ENCODE peak calls at places on chromosome 7, in ten cellular contexts. U is left ventricle myocardium inferior; Q is tibial nerve; E is RWPE1; I is endothelial cell of umbilical vein; K is Peyer's patch; V is neuronal stem cell; Y is astrocyte; J is caudate nucleus; X is CD8-positive, alpha-beta memory T cell. C is an unnamed sample.

GRCh38 chr7:147803625-147804024 is 786.9 kb upstream of the C7orf33 start:
- DNase-seq in Y (no peak), Q (no peak), E (no peak), V (peak; percentile 23), J (no peak), K (no peak), I (no peak), X (no peak), U (no peak), C (no peak)

GRCh38 chr7:84394219-84394618 is 199.6 kb upstream of the SEMA3A start:
- DNase-seq in Y (peak; percentile 6), J (no peak), U (no peak), K (no peak), V (no peak), I (no peak), X (no peak), Q (no peak), E (peak; percentile 17), C (no peak)

GRCh38 chr7:22087861-22088260 is 142.2 kb upstream of the CDCA7L start:
- DNase-seq in X (no peak), U (no peak), Q (no peak), E (no peak), V (no peak), Y (no peak), K (no peak), I (no peak), J (no peak), C (no peak)

GRCh38 chr7:78953090-78953489 is 500.4 kb downstream of the MAGI2 start:
- DNase-seq in Q (no peak), V (no peak), X (no peak), U (no peak), J (no peak), I (no peak), K (no peak), Y (no peak), E (no peak), C (no peak)

GRCh38 chr7:129170373-129171021 is 17.9 kb upstream of the SMO start:
- DNase-seq in V (no peak), Y (no peak), E (no peak), U (no peak), K (no peak), I (no peak), X (no peak), J (no peak), Q (no peak), C (no peak)

GRCh38 chr7:148825338-148825737 is 58.8 kb downstream of the EZH2 start:
- DNase-seq in I (peak; percentile 21), Q (no peak), X (no peak), J (no peak), Y (no peak), V (no peak), U (no peak), E (no peak), K (no peak), C (no peak)

GRCh38 chr7:94335586-94335985 is 59.1 kb upstream of the COL1A2 start:
- DNase-seq in I (no peak), U (no peak), Q (no peak), E (peak; percentile 72), Y (peak; percentile 59), J (no peak), X (no peak), V (no peak), K (no peak), C (no peak)

GRCh38 chr7:130151591-130152269 is 53.5 kb downstream of the TMEM209 start:
- DNase-seq in I (no peak), K (no peak), V (no peak), X (peak; percentile 48), U (no peak), E (no peak), Q (no peak), Y (peak; percentile 47), J (no peak), C (no peak)

GRCh38 chr7:9937944-9938631 is 1035.6 kb upstream of the PHF14 start:
- DNase-seq in E (no peak), J (no peak), X (no peak), V (no peak), Y (peak; percentile 87), U (no peak), K (no peak), I (peak; percentile 3), Q (no peak), C (no peak)

DNA sequence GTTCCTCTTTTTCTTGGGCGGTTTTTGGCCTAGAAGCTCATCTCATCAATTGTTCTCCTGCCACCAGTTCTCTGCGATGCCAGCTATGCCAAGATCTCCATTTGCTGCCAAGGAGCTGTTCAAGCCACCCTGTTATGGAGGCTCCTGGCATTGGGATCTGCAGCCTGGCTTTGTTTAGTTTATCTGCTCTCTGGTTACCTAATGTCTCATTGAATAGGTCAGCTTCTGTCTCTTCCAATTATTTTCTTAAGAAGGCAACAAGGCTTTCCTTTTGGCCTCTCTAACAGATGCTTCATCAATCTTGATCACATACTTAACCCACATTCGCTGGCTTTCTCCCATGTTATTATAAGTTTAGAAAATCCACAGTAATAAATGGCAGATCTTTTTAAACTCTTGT is 20.6 kb upstream of the SDK1 start:
- DNase-seq in Y (peak; percentile 70), U (no peak), Q (no peak), I (no peak), X (no peak), K (no peak), E (no peak), J (no peak), V (no peak), C (no peak)
- H3K27ac ChIP-seq in Y (no peak overlapping the region), U (no peak overlapping the region), Q (no peak overlapping the region), I (no peak overlapping the region), X (no peak overlapping the region), K (no peak overlapping the region), E (no peak overlapping the region), J (no peak overlapping the region), V (no peak overlapping the region), C (no peak overlapping the region)

GRCh38 chr7:71613316-71613715 is 481.4 kb downstream of the GALNT17 start:
- DNase-seq in Y (peak; percentile 41), X (no peak), U (no peak), K (no peak), E (no peak), J (no peak), Q (no peak), I (no peak), V (peak; percentile 64), C (no peak)

GRCh38 chr7:71616217-71616616 is 484.3 kb downstream of the GALNT17 start:
- DNase-seq in Q (no peak), I (no peak), K (no peak), Y (no peak), V (no peak), U (no peak), J (no peak), X (no peak), E (no peak), C (no peak)

GRCh38 chr7:71612011-71612410 is 480.1 kb downstream of the GALNT17 start:
- DNase-seq in K (no peak), V (no peak), E (no peak), X (no peak), U (no peak), I (no peak), J (no peak), Q (no peak), Y (no peak), C (no peak)

GRCh38 chr7:71612892-71613291 is 480.9 kb downstream of the GALNT17 start:
- DNase-seq in V (no peak), X (no peak), U (peak; percentile 18), J (no peak), Q (peak; percentile 36), E (no peak), K (no peak), I (no peak), Y (no peak), C (no peak)

DNA sequence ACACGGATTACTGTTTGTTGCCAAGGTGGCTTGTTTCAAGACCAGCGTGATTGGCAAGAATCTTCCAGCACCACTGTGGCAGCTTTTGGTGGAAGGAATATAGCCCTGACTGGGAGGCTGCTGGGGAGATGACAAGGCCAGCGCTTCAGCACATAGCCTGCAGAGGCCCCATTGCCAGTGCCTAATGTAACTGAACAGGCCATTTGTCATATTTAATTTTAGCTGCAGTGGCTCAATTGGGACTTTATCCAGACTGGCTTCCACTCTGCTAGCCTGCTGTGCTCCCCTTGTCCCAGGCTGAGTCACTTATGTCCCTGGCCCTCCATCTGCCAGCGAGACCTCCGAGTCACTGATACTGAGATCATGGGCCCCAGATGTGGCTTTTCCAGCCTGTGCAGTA is 483.1 kb downstream of the GALNT17 start:
- DNase-seq in V (no peak), E (no peak), I (no peak), U (peak; percentile 26), Q (no peak), K (no peak), X (no peak), Y (no peak), J (no peak), C (no peak)
- H3K27ac ChIP-seq in V (no peak overlapping the region), E (no peak overlapping the region), I (no peak overlapping the region), U (peak overlapping the region; percentile 84), Q (no peak overlapping the region), K (no peak overlapping the region), X (no peak overlapping the region), Y (no peak overlapping the region), J (no peak overlapping the region), C (no peak overlapping the region)

DNA sequence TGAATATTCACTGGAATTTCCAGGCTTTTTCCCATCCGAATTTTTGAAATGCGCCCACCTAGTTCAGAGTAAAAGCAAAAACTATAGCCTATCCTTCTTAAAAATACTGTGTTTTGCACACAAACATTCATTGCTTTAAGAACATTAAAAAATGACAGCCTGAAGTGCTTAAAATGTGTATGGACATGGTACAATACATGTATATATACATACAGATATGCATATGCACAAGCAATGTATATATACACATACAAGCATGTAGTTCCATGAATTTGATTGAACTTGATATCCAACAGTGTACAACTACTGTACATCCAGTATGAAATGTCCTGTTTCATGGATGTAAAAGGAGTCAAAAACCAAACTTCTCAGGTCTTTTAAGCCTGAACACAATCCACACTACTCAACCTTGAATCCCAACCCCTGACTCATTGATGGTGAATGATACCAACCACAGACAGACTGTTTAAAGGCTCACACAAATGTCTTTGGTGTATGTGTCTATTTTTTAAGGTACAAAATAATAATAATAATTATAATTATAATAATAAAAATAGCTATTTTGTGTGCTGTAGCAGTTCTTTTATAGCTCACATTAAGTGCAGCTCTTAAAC is 14.8 kb downstream of the INHBA start:
- DNase-seq in J (no peak), X (no peak), Y (no peak), V (no peak), Q (no peak), U (no peak), E (no peak), I (no peak), K (no peak), C (no peak)
- H3K27ac ChIP-seq in J (no peak overlapping the region), X (no peak overlapping the region), Y (peak overlapping the region; percentile 29), V (no peak overlapping the region), Q (no peak overlapping the region), U (no peak overlapping the region), E (no peak overlapping the region), I (no peak overlapping the region), K (no peak overlapping the region), C (no peak overlapping the region)

DNA sequence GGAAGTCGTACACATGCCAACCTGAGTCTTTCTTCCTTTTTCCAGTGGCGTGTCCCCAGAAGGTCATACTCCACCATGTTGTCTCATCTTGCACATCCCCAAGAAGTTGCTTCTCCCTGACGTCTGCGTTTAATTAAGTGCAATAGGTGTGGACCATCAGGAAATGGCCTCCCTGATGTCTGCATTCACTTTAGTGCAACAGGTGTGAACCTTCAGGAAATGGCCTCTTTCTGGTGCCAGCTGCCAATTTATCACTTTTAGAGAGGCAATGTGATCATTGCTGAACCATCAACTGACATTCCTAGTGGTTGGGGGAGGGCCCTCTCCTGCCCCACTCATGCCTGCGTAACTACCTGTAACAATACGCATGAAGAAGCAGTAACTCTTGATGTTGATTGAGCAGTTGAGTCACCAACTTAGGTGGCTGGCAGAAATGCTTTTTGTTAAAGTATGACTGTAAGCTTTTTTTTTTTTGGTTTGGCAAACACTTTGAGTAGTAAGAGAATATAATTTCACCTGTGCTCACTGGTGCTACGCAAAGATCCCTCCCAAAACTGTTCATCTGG is 25.8 kb downstream of the SCIN start:
- DNase-seq in X (no peak), K (no peak), J (no peak), I (no peak), Y (no peak), U (no peak), Q (no peak), V (no peak), E (no peak), C (no peak)
- H3K27ac ChIP-seq in X (no peak overlapping the region), K (no peak overlapping the region), J (no peak overlapping the region), I (no peak overlapping the region), Y (no peak overlapping the region), U (no peak overlapping the region), Q (no peak overlapping the region), V (no peak overlapping the region), E (no peak overlapping the region), C (no peak overlapping the region)